ENCODE peak calls at places on chromosomes 12 and 14, in nine cellular contexts. X is WTC11, I is cardiac fibroblast, M is RWPE2, N is breast epithelium, R is tibial artery, L is AG09309, F is astrocyte of the spinal cord, Z is endothelial cell. C is an unnamed sample.

GRCh38 chr12:79326225-79326624 is 364.5 kb downstream of the PAWR start:
- DNase-seq in X (no peak), I (no peak), M (no peak), N (no peak), R (no peak), L (no peak), F (no peak), Z (no peak), C (no peak)

GRCh38 chr14:29926701-29927595 is 699 bp downstream of the PRKD1 start:
- DNase-seq in X (peak; percentile 47), I (peak; percentile 49), M (peak; percentile 66), N (no peak), R (peak; percentile 73), L (no peak), F (peak; percentile 49), Z (peak; percentile 53), C (peak; percentile 58)

GRCh38 chr14:22456421-22456820 is 132.6 kb downstream of the DAD1 start:
- DNase-seq in X (no peak), I (no peak), M (no peak), N (no peak), R (no peak), L (no peak), F (no peak), Z (no peak), C (no peak)

GRCh38 chr12:121611306-121611705 is 15.0 kb upstream of the ORAI1 start:
- DNase-seq in X (peak; percentile 82), I (no peak), M (no peak), N (no peak), R (no peak), L (no peak), F (no peak), Z (no peak), C (no peak)

GRCh38 chr12:99212275-99212674 is 435.3 kb upstream of the GARIN6 start:
- DNase-seq in X (no peak), I (no peak), M (no peak), N (no peak), R (no peak), L (no peak), F (no peak), Z (no peak), C (no peak)

GRCh38 chr14:33589334-33589733 is 361.5 kb downstream of the EGLN3 start:
- DNase-seq in X (no peak), I (peak; percentile 96), M (peak; percentile 82), N (no peak), R (no peak), L (peak; percentile 86), F (peak; percentile 88), Z (no peak), C (peak; percentile 95)

GRCh38 chr14:51784466-51784865 is 75.9 kb upstream of the GNG2 start:
- DNase-seq in X (no peak), I (no peak), M (no peak), N (no peak), R (no peak), L (no peak), F (no peak), Z (no peak), C (no peak)

GRCh38 chr12:116425256-116426193 is 133.7 kb upstream of the MAP1LC3B2 start:
- DNase-seq in X (no peak), I (peak; percentile 30), M (no peak), N (no peak), R (no peak), L (no peak), F (no peak), Z (no peak), C (no peak)

GRCh38 chr14:53228966-53229365 is 75.8 kb upstream of the DDHD1 start:
- DNase-seq in X (no peak), I (no peak), M (no peak), N (no peak), R (no peak), L (no peak), F (no peak), Z (no peak), C (no peak)

GRCh38 chr14:88821378-88821777 is 3.1 kb upstream of the TTC8 start:
- DNase-seq in X (no peak), I (no peak), M (no peak), N (no peak), R (no peak), L (no peak), F (no peak), Z (no peak), C (no peak)

DNA sequence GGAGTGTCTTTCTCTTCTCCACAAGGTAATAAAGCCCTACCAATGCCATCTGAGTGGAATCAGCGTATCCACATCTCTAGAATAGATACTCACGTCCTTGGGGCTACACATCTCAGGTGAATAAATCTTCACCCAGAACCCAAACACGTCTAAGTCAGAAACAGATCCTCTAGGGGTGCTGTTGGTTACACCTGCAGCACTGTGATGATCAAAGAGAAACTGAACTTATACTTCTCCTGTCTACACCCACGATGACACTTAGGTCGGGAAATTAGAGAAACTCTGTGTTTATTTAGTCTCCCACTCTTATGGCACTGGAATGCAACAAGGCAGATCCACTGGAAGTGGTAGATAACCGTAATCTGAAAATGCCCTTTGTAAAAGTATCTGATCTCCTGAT is 46.2 kb downstream of the WIF1 start:
- DNase-seq in X (no peak), I (no peak), M (no peak), N (no peak), R (no peak), L (no peak), F (no peak), Z (no peak), C (peak; percentile 13)
- TF ChIP-seq CTCF in X (no peak), I (no peak), M (peak; percentile 14), N (no peak), R (no peak), L (no peak), F (no peak), Z (no peak), C (peak; percentile 15)

GRCh38 chr12:52212701-52213540 is 20.1 kb upstream of the KRT7 start:
- DNase-seq in X (peak; percentile 9), I (no peak), M (peak; percentile 54), N (peak; percentile 33), R (peak; percentile 52), L (no peak), F (no peak), Z (no peak), C (no peak)

GRCh38 chr12:52213541-52214420 is 19.3 kb upstream of the KRT7 start:
- DNase-seq in X (peak; percentile 96), I (peak; percentile 79), M (peak; percentile 73), N (peak; percentile 82), R (peak; percentile 84), L (no peak), F (peak; percentile 77), Z (peak; percentile 97), C (peak; percentile 85)

GRCh38 chr12:52216107-52216506 is 16.9 kb upstream of the KRT7 start:
- DNase-seq in X (no peak), I (peak; percentile 17), M (peak; percentile 28), N (no peak), R (no peak), L (no peak), F (no peak), Z (no peak), C (no peak)

GRCh38 chr12:52215587-52216031 is 17.4 kb upstream of the KRT7 start:
- DNase-seq in X (no peak), I (peak; percentile 70), M (peak; percentile 99), N (peak; percentile 68), R (peak; percentile 64), L (no peak), F (peak; percentile 60), Z (no peak), C (peak; percentile 93)

DNA sequence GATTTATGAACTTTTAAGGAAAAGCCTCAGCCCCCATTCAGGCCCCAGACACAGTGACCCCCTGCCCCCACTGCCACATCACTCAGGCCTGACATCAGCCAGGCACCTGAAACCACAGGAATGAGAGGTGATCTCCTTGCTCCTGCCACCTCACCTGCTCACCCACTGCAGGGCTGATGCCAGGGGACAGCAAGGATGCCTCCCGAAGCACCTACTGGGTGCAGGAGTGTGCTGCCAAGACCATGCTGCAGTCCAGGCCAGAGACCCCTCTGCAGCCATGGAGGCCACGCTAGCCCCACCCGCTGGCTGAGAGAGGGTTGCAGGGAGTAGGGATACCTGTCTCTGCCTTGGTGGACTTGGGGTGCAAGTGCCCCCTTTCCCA is 18.6 kb upstream of the KRT7 start:
- DNase-seq in X (peak; percentile 72), I (no peak), M (peak; percentile 71), N (peak; percentile 49), R (peak; percentile 27), L (no peak), F (no peak), Z (no peak), C (no peak)
- TF ChIP-seq CTCF in X (peak; percentile 30), I (no peak), M (no peak), N (no peak), R (no peak), L (no peak), F (no peak), Z (no peak), C (no peak)

DNA sequence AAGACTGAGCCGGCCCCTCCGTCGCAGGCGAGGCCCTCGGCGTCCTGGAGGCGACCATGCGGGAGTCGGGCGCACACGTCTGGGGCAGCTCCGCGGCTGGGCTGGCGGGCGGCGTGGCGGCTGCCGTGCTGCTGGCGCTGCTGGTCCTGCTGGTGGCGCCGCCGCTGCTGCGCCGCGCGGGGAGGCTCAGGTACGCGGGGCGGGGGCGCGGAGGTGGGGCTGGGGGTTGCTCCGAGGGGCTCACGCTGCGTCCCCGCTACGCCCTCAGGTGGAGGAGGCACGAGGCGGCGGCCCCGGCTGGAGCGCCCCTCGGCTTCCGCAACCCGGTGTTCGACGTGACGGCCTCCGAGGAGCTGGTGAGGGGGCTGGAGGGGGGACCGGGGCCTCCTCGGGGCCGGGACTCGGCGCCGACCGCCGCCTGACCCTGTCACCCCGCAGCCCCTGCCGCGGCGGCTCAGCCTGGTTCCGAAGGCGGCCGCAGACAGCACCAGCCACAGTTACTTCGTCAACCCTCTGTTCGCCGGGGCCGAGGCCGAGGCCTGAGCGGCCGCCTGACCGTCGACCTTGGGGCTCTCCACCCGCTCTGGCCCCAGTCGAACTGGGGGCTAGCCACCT is 7.8 kb downstream of the AMN start:
- DNase-seq in X (peak; percentile 70), I (no peak), M (no peak), N (no peak), R (no peak), L (no peak), F (no peak), Z (peak; percentile 35), C (no peak)
- TF ChIP-seq CTCF in X (no peak), I (no peak), M (no peak), N (no peak), R (no peak), L (no peak), F (no peak), Z (no peak), C (no peak)

DNA sequence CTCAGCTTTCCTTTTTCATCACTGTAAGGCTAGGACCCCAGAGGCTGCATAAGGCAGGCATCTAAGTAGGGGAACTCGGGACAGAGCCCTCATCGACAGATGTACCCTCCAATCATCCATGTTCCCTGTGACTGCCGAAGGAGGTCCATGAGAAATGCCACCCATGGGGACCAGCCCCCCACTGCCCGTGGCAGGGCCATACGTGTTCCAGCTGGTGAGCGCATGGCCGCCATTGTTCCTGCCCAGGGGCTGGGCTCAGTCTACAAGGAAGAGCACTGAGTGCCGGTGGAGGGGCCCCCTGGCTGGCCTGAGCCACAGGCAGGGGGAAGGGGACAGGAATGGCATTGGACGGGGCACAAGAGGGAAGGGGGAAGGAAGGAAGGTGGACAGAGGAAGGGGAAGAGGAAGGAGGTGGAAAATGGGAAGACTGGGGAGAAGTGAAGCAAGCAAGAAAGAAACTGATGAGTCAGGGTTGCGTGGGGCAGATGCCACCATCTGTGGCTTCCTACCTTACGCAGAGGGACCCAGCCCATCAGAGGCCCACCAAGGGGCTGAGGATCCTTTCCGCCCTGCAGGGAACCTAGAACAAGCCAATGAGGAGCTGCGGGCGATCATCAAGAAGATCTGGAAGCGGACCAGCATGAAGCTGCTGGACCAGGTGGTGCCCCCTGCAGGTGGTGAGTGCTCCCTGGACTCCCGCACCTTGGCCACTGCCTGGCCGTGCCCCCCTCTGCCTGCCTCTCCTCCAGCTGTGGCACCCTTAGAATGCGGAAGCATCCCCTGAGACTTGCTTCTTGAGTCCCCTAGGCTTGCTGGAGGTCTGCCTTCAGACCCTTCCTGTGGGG is 120.6 kb upstream of the FKBP4 start:
- DNase-seq in X (peak; percentile 61), I (no peak), M (no peak), N (peak; percentile 28), R (no peak), L (no peak), F (no peak), Z (peak; percentile 38), C (no peak)
- TF ChIP-seq CTCF in X (peak; percentile 38), I (no peak), M (no peak), N (no peak), R (no peak), L (no peak), F (peak; percentile 23), Z (peak; percentile 51), C (peak; percentile 34)

C was measured in MCF 10A.